ENCODE peak calls at places on chromosome 10, in eight cellular contexts. H is IMR-90; G is amygdala; C is amniotic stem cell; A is left lung; O is stimulated activated CD8-positive, alpha-beta memory T cell treated with anti-CD3 and anti-CD28 coated beads, Interleukin-12 subunit alpha, Interleukin-12 subunit beta, amount 100 ng/mL, for 4 hours; I is GOT3; P is HS-27A. Y is an unnamed sample.

GRCh38 chr10:72248477-72249151 is 25.1 kb upstream of the DDIT4 start:
- DNase-seq in H (no peak), G (peak; percentile 74), C (no peak), A (peak; percentile 80), O (peak; percentile 50), I (no peak), P (no peak), Y (peak; percentile 85)

GRCh38 chr10:113091921-113092320 is 141.9 kb downstream of the TCF7L2 start:
- DNase-seq in H (no peak), G (no peak), C (no peak), A (no peak), O (no peak), I (no peak), P (no peak), Y (peak; percentile 39)

GRCh38 chr10:2994562-2994961 is 72.8 kb upstream of the PFKP start:
- DNase-seq in H (peak; percentile 51), G (no peak), C (no peak), A (no peak), O (no peak), I (no peak), P (no peak), Y (no peak)

GRCh38 chr10:62647375-62648092 is 157.0 kb upstream of the ADO start:
- DNase-seq in H (no peak), G (no peak), C (no peak), A (no peak), O (no peak), I (no peak), P (no peak), Y (no peak)

GRCh38 chr10:112689327-112689726 is 242.3 kb downstream of the VTI1A start:
- DNase-seq in H (peak; percentile 5), G (no peak), C (no peak), A (no peak), O (no peak), I (no peak), P (no peak), Y (no peak)

GRCh38 chr10:47095211-47095610 is 184.0 kb downstream of the PTPN20 start:
- DNase-seq in H (no peak), G (no peak), C (no peak), A (no peak), O (no peak), I (no peak), P (no peak), Y (no peak)

GRCh38 chr10:42753126-42753506 is 29.5 kb upstream of the BMS1 start:
- DNase-seq in H (peak; percentile 55), G (peak; percentile 6), C (peak; percentile 13), A (peak; percentile 61), O (peak; percentile 39), I (peak; percentile 33), P (no peak), Y (peak; percentile 50)

GRCh38 chr10:101690461-101690860 is 4.5 kb downstream of the FBXW4 start:
- DNase-seq in H (no peak), G (no peak), C (no peak), A (peak; percentile 38), O (no peak), I (no peak), P (no peak), Y (peak; percentile 32)

GRCh38 chr10:59586407-59586891 is 123.2 kb downstream of the SLC16A9 start:
- DNase-seq in H (no peak), G (no peak), C (no peak), A (no peak), O (no peak), I (no peak), P (no peak), Y (no peak)

GRCh38 chr10:124106241-124106905 is 13.0 kb upstream of the CHST15 start:
- DNase-seq in H (peak; percentile 55), G (no peak), C (no peak), A (peak; percentile 61), O (no peak), I (no peak), P (no peak), Y (peak; percentile 36)

GRCh38 chr10:57222129-57222528 is 861.1 kb upstream of the ZWINT start:
- DNase-seq in H (no peak), G (no peak), C (no peak), A (no peak), O (no peak), I (no peak), P (no peak), Y (no peak)

GRCh38 chr10:96642973-96643372 is 56.2 kb upstream of the TM9SF3 start:
- DNase-seq in H (peak; percentile 31), G (no peak), C (no peak), A (peak; percentile 84), O (peak; percentile 30), I (no peak), P (no peak), Y (no peak)

GRCh38 chr10:132058111-132058745 is 7.5 kb upstream of the JAKMIP3 start:
- DNase-seq in H (no peak), G (no peak), C (no peak), A (no peak), O (no peak), I (no peak), P (no peak), Y (no peak)

GRCh38 chr10:44769449-44769848 is 141.7 kb upstream of the TMEM72 start:
- DNase-seq in H (no peak), G (no peak), C (no peak), A (no peak), O (no peak), I (no peak), P (no peak), Y (no peak)

GRCh38 chr10:80596391-80597257 is 58.9 kb downstream of the SH2D4B start:
- DNase-seq in H (peak; percentile 46), G (no peak), C (no peak), A (no peak), O (no peak), I (no peak), P (no peak), Y (peak; percentile 42)

GRCh38 chr10:47423476-47423875 is 39.4 kb upstream of the ZNF488 start:
- DNase-seq in H (peak; percentile 35), G (no peak), C (no peak), A (no peak), O (no peak), I (no peak), P (no peak), Y (no peak)

GRCh38 chr10:120456626-120457430 is at the start of gene PLPP4:
- DNase-seq in H (no peak), G (peak; percentile 76), C (no peak), A (no peak), O (no peak), I (peak; percentile 8), P (no peak), Y (peak; percentile 70)

GRCh38 chr10:114648368-114648767 is 9.7 kb downstream of the ABLIM1 start:
- DNase-seq in H (peak; percentile 94), G (no peak), C (peak; percentile 45), A (no peak), O (no peak), I (no peak), P (no peak), Y (peak; percentile 98)

GRCh38 chr10:9254353-9254752 is 1199.9 kb downstream of the GATA3 start:
- DNase-seq in H (peak; percentile 64), G (no peak), C (peak; percentile 7), A (no peak), O (no peak), I (no peak), P (no peak), Y (peak; percentile 33)

GRCh38 chr10:61896854-61897661 is 4.4 kb upstream of the ARID5B start:
- DNase-seq in H (peak; percentile 27), G (peak; percentile 58), C (no peak), A (peak; percentile 77), O (no peak), I (no peak), P (no peak), Y (peak; percentile 83)

GRCh38 chr10:96267234-96267705 is 4.1 kb downstream of the BLNK start:
- DNase-seq in H (no peak), G (no peak), C (no peak), A (no peak), O (no peak), I (no peak), P (no peak), Y (no peak)

GRCh38 chr10:109875151-109875568 is 48.2 kb downstream of the XPNPEP1 start:
- DNase-seq in H (no peak), G (no peak), C (no peak), A (no peak), O (no peak), I (no peak), P (no peak), Y (no peak)

GRCh38 chr10:13672505-13672904 is 85.7 kb downstream of the PRPF18 start:
- DNase-seq in H (no peak), G (no peak), C (no peak), A (no peak), O (no peak), I (no peak), P (no peak), Y (no peak)

GRCh38 chr10:13784067-13784466 is 197.3 kb downstream of the PRPF18 start:
- DNase-seq in H (peak; percentile 64), G (no peak), C (no peak), A (no peak), O (no peak), I (no peak), P (no peak), Y (peak; percentile 33)

GRCh38 chr10:104351067-104351681 is 2.5 kb upstream of the CFAP58 start:
- DNase-seq in H (peak; percentile 75), G (no peak), C (no peak), A (no peak), O (no peak), I (no peak), P (no peak), Y (peak; percentile 45)

GRCh38 chr10:80412521-80412920 is 4.2 kb downstream of the PRXL2A start:
- DNase-seq in H (no peak), G (no peak), C (no peak), A (no peak), O (no peak), I (no peak), P (no peak), Y (no peak)

GRCh38 chr10:15609291-15609690 is 110.4 kb downstream of the ITGA8 start:
- DNase-seq in H (no peak), G (no peak), C (peak; percentile 2), A (no peak), O (no peak), I (no peak), P (no peak), Y (no peak)

GRCh38 chr10:68550747-68551411 is 9.3 kb upstream of the TET1 start:
- DNase-seq in H (peak; percentile 82), G (no peak), C (no peak), A (no peak), O (no peak), I (no peak), P (no peak), Y (peak; percentile 82)

GRCh38 chr10:91012502-91012901 is 91.6 kb upstream of the ANKRD1 start:
- DNase-seq in H (no peak), G (no peak), C (no peak), A (no peak), O (no peak), I (no peak), P (no peak), Y (no peak)

GRCh38 chr10:24457661-24458318 is 248.9 kb downstream of the KIAA1217 start:
- DNase-seq in H (no peak), G (no peak), C (no peak), A (no peak), O (no peak), I (no peak), P (no peak), Y (peak; percentile 93)

GRCh38 chr10:3782099-3782455 is 2.9 kb downstream of the KLF6 start:
- DNase-seq in H (no peak), G (no peak), C (no peak), A (no peak), O (no peak), I (no peak), P (no peak), Y (peak; percentile 65)

GRCh38 chr10:69057261-69057950 is 30.5 kb upstream of the SRGN start:
- DNase-seq in H (no peak), G (no peak), C (no peak), A (peak; percentile 80), O (no peak), I (no peak), P (no peak), Y (no peak)

GRCh38 chr10:75189266-75190096 is 21.1 kb upstream of the VDAC2 start:
- DNase-seq in H (no peak), G (no peak), C (no peak), A (no peak), O (no peak), I (no peak), P (no peak), Y (no peak)

GRCh38 chr10:123392182-123392930 is 238.2 kb downstream of the BUB3 start:
- DNase-seq in H (no peak), G (no peak), C (no peak), A (no peak), O (no peak), I (no peak), P (no peak), Y (no peak)

Y was measured in amniotic epithelial cell.